ENCODE peak calls at places on chromosome 17, in six cellular contexts. One of them, this sample, is unnamed.

GRCh38 chr17:65364408-65364807 is 197.0 kb downstream of the AXIN2 start:
- DNase-seq in H1: no peak
- DNase-seq in IMR-90: no peak
- DNase-seq in mesenchymal stem cell: no peak
- DNase-seq in H9: no peak
- DNase-seq in trophoblast cell: no peak
- DNase-seq in this sample: no peak

GRCh38 chr17:70313031-70313430 is 143.7 kb downstream of the KCNJ2 start:
- DNase-seq in H1: no peak
- DNase-seq in IMR-90: peak; percentile 43
- DNase-seq in trophoblast cell: no peak
- DNase-seq in mesenchymal stem cell: no peak
- DNase-seq in H9: no peak
- DNase-seq in this sample: no peak

GRCh38 chr17:60277258-60277657 is 114.7 kb downstream of the USP32 start:
- DNase-seq in mesenchymal stem cell: no peak
- DNase-seq in trophoblast cell: no peak
- DNase-seq in IMR-90: no peak
- DNase-seq in H1: no peak
- DNase-seq in H9: no peak
- DNase-seq in this sample: no peak

GRCh38 chr17:77935121-77935571 is 23.4 kb upstream of the TNRC6C start:
- DNase-seq in H1: no peak
- DNase-seq in trophoblast cell: no peak
- DNase-seq in H9: peak; percentile 31
- DNase-seq in IMR-90: no peak
- DNase-seq in mesenchymal stem cell: no peak
- DNase-seq in this sample: no peak

GRCh38 chr17:72223816-72224215 is 103.0 kb downstream of the SOX9 start:
- DNase-seq in H9: no peak
- DNase-seq in IMR-90: no peak
- DNase-seq in H1: no peak
- DNase-seq in trophoblast cell: no peak
- DNase-seq in mesenchymal stem cell: no peak
- DNase-seq in this sample: no peak

GRCh38 chr17:28738680-28739384 is 5.0 kb upstream of the TRAF4 start:
- DNase-seq in H1: no peak
- DNase-seq in mesenchymal stem cell: no peak
- DNase-seq in H9: no peak
- DNase-seq in trophoblast cell: peak; percentile 70
- DNase-seq in IMR-90: no peak
- DNase-seq in this sample: no peak

GRCh38 chr17:63954402-63955063 is 18.2 kb downstream of the SCN4A start:
- DNase-seq in IMR-90: no peak
- DNase-seq in mesenchymal stem cell: no peak
- DNase-seq in H9: no peak
- DNase-seq in H1: no peak
- DNase-seq in trophoblast cell: peak; percentile 42
- DNase-seq in this sample: no peak

GRCh38 chr17:17103160-17103559 is 60.9 kb downstream of the MPRIP start:
- DNase-seq in mesenchymal stem cell: no peak
- DNase-seq in trophoblast cell: no peak
- DNase-seq in H9: no peak
- DNase-seq in H1: no peak
- DNase-seq in IMR-90: no peak
- DNase-seq in this sample: no peak

GRCh38 chr17:79931517-79932309 is 92.5 kb upstream of the CBX4 start:
- DNase-seq in mesenchymal stem cell: peak; percentile 35
- DNase-seq in trophoblast cell: no peak
- DNase-seq in H9: no peak
- DNase-seq in H1: no peak
- DNase-seq in IMR-90: peak; percentile 31
- DNase-seq in this sample: no peak

GRCh38 chr17:49616086-49616485 is 40.4 kb downstream of the NXPH3 start:
- DNase-seq in IMR-90: no peak
- DNase-seq in mesenchymal stem cell: no peak
- DNase-seq in H1: no peak
- DNase-seq in trophoblast cell: no peak
- DNase-seq in H9: no peak
- DNase-seq in this sample: no peak

GRCh38 chr17:74848656-74849399 is 10.9 kb downstream of the GRIN2C start:
- DNase-seq in mesenchymal stem cell: no peak
- DNase-seq in H9: no peak
- DNase-seq in H1: no peak
- DNase-seq in trophoblast cell: no peak
- DNase-seq in IMR-90: no peak
- DNase-seq in this sample: no peak

GRCh38 chr17:27538156-27538955 is 82.1 kb downstream of the KSR1 start:
- DNase-seq in H1: no peak
- DNase-seq in IMR-90: peak; percentile 72
- DNase-seq in H9: no peak
- DNase-seq in mesenchymal stem cell: no peak
- DNase-seq in trophoblast cell: no peak
- DNase-seq in this sample: no peak

GRCh38 chr17:32486701-32487459 is at the start of gene CDK5R1:
- DNase-seq in H9: peak; percentile 85
- DNase-seq in trophoblast cell: peak; percentile 67
- DNase-seq in IMR-90: peak; percentile 35
- DNase-seq in H1: peak; percentile 87
- DNase-seq in mesenchymal stem cell: peak; percentile 62
- DNase-seq in this sample: peak; percentile 79

GRCh38 chr17:28086519-28086918 is 44.0 kb downstream of the NLK start:
- DNase-seq in H1: no peak
- DNase-seq in trophoblast cell: no peak
- DNase-seq in mesenchymal stem cell: no peak
- DNase-seq in IMR-90: peak; percentile 50
- DNase-seq in H9: no peak
- DNase-seq in this sample: no peak

GRCh38 chr17:2958706-2959222 is 104.6 kb downstream of the OR1D5 start:
- DNase-seq in H9: no peak
- DNase-seq in mesenchymal stem cell: no peak
- DNase-seq in IMR-90: no peak
- DNase-seq in trophoblast cell: peak; percentile 85
- DNase-seq in H1: no peak
- DNase-seq in this sample: no peak

GRCh38 chr17:1493291-1493980 is 950 bp upstream of the MYO1C start:
- DNase-seq in H9: no peak
- DNase-seq in trophoblast cell: peak; percentile 15
- DNase-seq in IMR-90: no peak
- DNase-seq in mesenchymal stem cell: no peak
- DNase-seq in H1: no peak
- DNase-seq in this sample: no peak

GRCh38 chr17:50872710-50873424 is 6.7 kb upstream of the TOB1 start:
- DNase-seq in trophoblast cell: no peak
- DNase-seq in IMR-90: peak; percentile 25
- DNase-seq in H9: peak; percentile 19
- DNase-seq in mesenchymal stem cell: no peak
- DNase-seq in H1: no peak
- DNase-seq in this sample: no peak

DNA sequence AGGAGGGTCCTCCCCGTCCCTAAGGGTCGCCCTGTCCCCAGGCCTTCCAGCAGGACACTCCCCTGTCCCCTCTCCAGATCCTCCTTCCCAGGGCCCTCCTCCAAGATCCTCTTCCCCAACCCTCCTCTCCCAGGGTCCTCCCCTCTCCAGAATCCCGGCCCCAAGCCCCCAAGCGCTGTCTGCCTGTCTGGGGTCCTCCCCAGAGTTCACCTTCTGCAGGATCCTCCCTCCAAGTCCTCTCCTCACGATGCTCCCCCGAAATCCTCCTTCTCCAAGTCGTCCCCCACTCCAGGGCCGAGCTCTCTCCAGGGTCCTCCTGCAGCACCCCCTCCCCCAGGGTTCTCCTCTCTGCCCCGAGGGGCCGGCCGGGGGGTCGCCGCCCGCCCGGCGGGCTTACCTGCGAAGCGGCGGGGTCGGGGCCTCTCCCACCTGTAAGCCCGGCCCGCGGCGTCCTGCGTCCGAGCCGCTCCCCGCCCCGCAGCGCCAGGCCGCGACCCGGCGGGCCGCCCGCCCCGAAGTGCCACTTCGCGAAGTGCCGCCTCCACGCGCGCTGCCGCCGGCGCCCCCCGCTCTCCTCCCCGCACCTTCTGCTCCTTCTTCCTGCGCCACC is 678 bp upstream of the BAIAP2 start:
- DNase-seq in H1: no peak
- DNase-seq in trophoblast cell: no peak
- DNase-seq in H9: peak; percentile 64
- DNase-seq in mesenchymal stem cell: peak; percentile 27
- DNase-seq in IMR-90: no peak
- DNase-seq in this sample: no peak
- H2AFZ ChIP-seq in H1: no peak overlapping the region
- H2AFZ ChIP-seq in trophoblast cell: peak overlapping the region; percentile 24
- H2AFZ ChIP-seq in H9: no peak overlapping the region
- H2AFZ ChIP-seq in mesenchymal stem cell: peak overlapping the region; percentile 80
- H2AFZ ChIP-seq in IMR-90: peak overlapping the region; percentile 85
- H2AFZ ChIP-seq in this sample: peak overlapping the region; percentile 83

GRCh38 chr17:19533036-19533717 is 477 bp upstream of the SLC47A1 start:
- DNase-seq in H9: no peak
- DNase-seq in mesenchymal stem cell: no peak
- DNase-seq in H1: no peak
- DNase-seq in IMR-90: no peak
- DNase-seq in trophoblast cell: no peak
- DNase-seq in this sample: no peak
- H3K23ac ChIP-seq in H9: no peak overlapping the region
- H3K23ac ChIP-seq in mesenchymal stem cell: no peak overlapping the region
- H3K23ac ChIP-seq in H1: no peak overlapping the region
- H3K23ac ChIP-seq in IMR-90: no peak overlapping the region
- H3K23ac ChIP-seq in trophoblast cell: no peak overlapping the region
- H3K23ac ChIP-seq in this sample: no peak overlapping the region

DNA sequence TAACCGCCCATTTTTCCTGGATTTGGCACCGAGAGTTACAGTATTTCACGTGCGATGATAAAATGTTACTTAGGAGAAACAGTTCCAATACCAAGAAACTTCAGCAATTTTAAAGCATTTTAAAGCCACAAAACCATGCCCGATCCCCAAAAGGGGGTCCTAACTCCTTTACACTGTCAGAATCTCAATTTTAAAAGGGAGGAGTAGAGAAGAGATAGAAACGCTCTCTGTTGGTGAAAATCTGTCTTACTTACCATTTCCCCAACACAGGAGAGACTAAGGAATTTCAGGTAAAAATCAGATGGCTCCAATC is 526 bp upstream of the RNASEK start:
- DNase-seq in H9: no peak
- DNase-seq in H1: no peak
- DNase-seq in mesenchymal stem cell: no peak
- DNase-seq in trophoblast cell: no peak
- DNase-seq in IMR-90: no peak
- DNase-seq in this sample: no peak
- H2AFZ ChIP-seq in H9: peak overlapping the region; percentile 5
- H2AFZ ChIP-seq in H1: peak overlapping the region; percentile 99
- H2AFZ ChIP-seq in mesenchymal stem cell: no peak overlapping the region
- H2AFZ ChIP-seq in trophoblast cell: no peak overlapping the region
- H2AFZ ChIP-seq in IMR-90: peak overlapping the region; percentile 100
- H2AFZ ChIP-seq in this sample: peak overlapping the region; percentile 95

GRCh38 chr17:3964203-3965122 is at the start of gene ATP2A3:
- DNase-seq in H1: peak; percentile 73
- DNase-seq in trophoblast cell: no peak
- DNase-seq in mesenchymal stem cell: peak; percentile 29
- DNase-seq in H9: no peak
- DNase-seq in IMR-90: no peak
- DNase-seq in this sample: no peak
- H3K23ac ChIP-seq in H1: no peak within 1 kb of the TSS
- H3K23ac ChIP-seq in trophoblast cell: no peak within 1 kb of the TSS
- H3K23ac ChIP-seq in mesenchymal stem cell: no peak within 1 kb of the TSS
- H3K23ac ChIP-seq in H9: no peak within 1 kb of the TSS
- H3K23ac ChIP-seq in IMR-90: no peak within 1 kb of the TSS
- H3K23ac ChIP-seq in this sample: peak within 1 kb of the TSS; percentile 88

DNA sequence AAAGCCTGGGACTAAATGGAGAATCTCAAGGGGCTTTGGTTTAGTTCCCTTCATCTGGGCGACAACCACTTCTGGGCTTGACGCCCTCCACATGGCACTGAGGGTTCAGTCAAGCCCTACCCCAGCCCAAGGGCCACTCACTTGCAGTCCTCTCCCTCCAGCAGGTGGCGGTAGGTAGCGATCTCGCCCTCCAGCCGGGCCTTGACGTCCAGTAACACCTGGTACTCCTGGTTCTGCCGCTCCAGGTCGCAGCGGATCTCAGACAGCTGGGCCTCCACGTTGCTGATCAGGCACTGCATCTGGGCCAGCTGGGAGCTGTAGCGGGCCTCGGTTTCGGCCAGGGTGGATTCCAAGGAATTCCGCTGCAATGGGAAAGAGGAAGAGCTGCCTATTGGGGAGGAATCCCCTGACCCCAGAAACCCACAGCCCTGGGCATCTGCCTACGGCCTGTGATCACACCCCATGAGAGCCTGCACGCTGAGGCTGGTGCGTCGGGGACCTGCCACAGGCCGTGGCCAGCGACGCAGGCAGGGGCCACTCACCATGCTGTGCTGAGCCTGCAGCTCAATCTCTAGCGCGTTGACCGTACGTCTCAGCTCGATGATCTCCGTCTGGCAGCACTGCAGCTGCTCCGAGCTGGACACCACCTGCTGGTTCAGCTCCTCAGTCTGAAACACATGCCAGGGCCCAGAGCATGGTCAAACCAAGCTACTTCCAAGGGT is 2.7 kb downstream of the KRT36 start:
- DNase-seq in trophoblast cell: peak; percentile 80
- DNase-seq in H1: peak; percentile 97
- DNase-seq in mesenchymal stem cell: no peak
- DNase-seq in H9: peak; percentile 93
- DNase-seq in IMR-90: no peak
- DNase-seq in this sample: peak; percentile 11
- H2AFZ ChIP-seq in trophoblast cell: no peak overlapping the region
- H2AFZ ChIP-seq in H1: peak overlapping the region; percentile 72
- H2AFZ ChIP-seq in mesenchymal stem cell: no peak overlapping the region
- H2AFZ ChIP-seq in H9: no peak overlapping the region
- H2AFZ ChIP-seq in IMR-90: no peak overlapping the region
- H2AFZ ChIP-seq in this sample: no peak overlapping the region

GRCh38 chr17:8946476-8946875 is 19.0 kb downstream of the PIK3R5 start:
- DNase-seq in H1: no peak
- DNase-seq in mesenchymal stem cell: no peak
- DNase-seq in IMR-90: peak; percentile 2
- DNase-seq in trophoblast cell: no peak
- DNase-seq in H9: peak; percentile 17
- DNase-seq in this sample: no peak
- H3K23ac ChIP-seq in H1: no peak overlapping the region
- H3K23ac ChIP-seq in mesenchymal stem cell: no peak overlapping the region
- H3K23ac ChIP-seq in IMR-90: no peak overlapping the region
- H3K23ac ChIP-seq in trophoblast cell: no peak overlapping the region
- H3K23ac ChIP-seq in H9: no peak overlapping the region
- H3K23ac ChIP-seq in this sample: no peak overlapping the region

This sample was measured in neuronal stem cell.